ENCODE peak calls at places on chromosome 17, in five cellular contexts. O, C, V, P and J are unnamed samples.

GRCh38 chr17:78179372-78179771 is 7.5 kb downstream of the TK1 start:
- DNase-seq in O (peak), P (no peak), V (no peak), C (no peak), J (peak)

GRCh38 chr17:68204736-68205135 is 43.1 kb upstream of the AMZ2 start:
- DNase-seq in P (no peak), V (no peak), C (no peak), O (no peak), J (no peak)

GRCh38 chr17:38628441-38628840 is 22.7 kb upstream of the SRCIN1 start:
- DNase-seq in P (no peak), O (peak), C (no peak), V (peak), J (peak)

GRCh38 chr17:31571124-31571892 is 179.8 kb downstream of the RAB11FIP4 start:
- DNase-seq in V (no peak), O (peak), P (no peak), C (no peak), J (peak)

GRCh38 chr17:22515599-22515998 is 823.3 kb downstream of the KCNJ18 start:
- DNase-seq in C (no peak), V (no peak), O (no peak), P (no peak), J (no peak)

GRCh38 chr17:64662774-64663367 is 764 bp upstream of the SMURF2 start:
- DNase-seq in V (no peak), C (no peak), P (peak), O (no peak), J (no peak)

GRCh38 chr17:45776896-45777295 is 7.2 kb upstream of the CRHR1 start:
- DNase-seq in C (no peak), O (no peak), V (no peak), P (no peak), J (no peak)

GRCh38 chr17:10421946-10422542 is at the start of gene MYH8:
- DNase-seq in V (no peak), O (no peak), C (no peak), P (no peak), J (no peak)

GRCh38 chr17:57931488-57932137 is 23.6 kb downstream of the CUEDC1 start:
- DNase-seq in P (no peak), O (no peak), V (no peak), C (no peak), J (no peak)

GRCh38 chr17:37607637-37608368 is 1.4 kb downstream of the SYNRG start:
- DNase-seq in V (no peak), O (no peak), C (no peak), P (no peak), J (no peak)

GRCh38 chr17:65824901-65825300 is 263.5 kb upstream of the AXIN2 start:
- DNase-seq in P (no peak), C (no peak), O (no peak), V (no peak), J (no peak)

GRCh38 chr17:2436516-2436915 is 35.7 kb upstream of the MNT start:
- DNase-seq in C (no peak), V (no peak), O (no peak), P (no peak), J (no peak)

GRCh38 chr17:70110443-70110880 is 35.4 kb downstream of the KCNJ16 start:
- DNase-seq in O (peak), P (no peak), C (no peak), V (no peak), J (no peak)

GRCh38 chr17:35243459-35244204 is 760 bp downstream of the SLFN5 start:
- DNase-seq in P (no peak), V (peak), C (peak), O (peak), J (peak)

GRCh38 chr17:49407981-49408501 is 6.6 kb downstream of the PHB1 start:
- DNase-seq in V (peak), P (peak), O (peak), C (peak), J (peak)

GRCh38 chr17:55720917-55721836 is 1.5 kb downstream of the TMEM100 start:
- DNase-seq in O (no peak), V (no peak), C (no peak), P (no peak), J (no peak)

GRCh38 chr17:63433746-63434591 is 12.1 kb downstream of the CYB561 start:
- DNase-seq in V (no peak), P (no peak), C (no peak), O (peak), J (peak)

GRCh38 chr17:8223356-8224063 is 13.1 kb upstream of the AURKB start:
- DNase-seq in C (peak), V (peak), P (no peak), O (peak), J (peak)

GRCh38 chr17:76139801-76140660 is 1.0 kb downstream of the FOXJ1 start:
- DNase-seq in P (no peak), O (no peak), V (peak), C (no peak), J (no peak)

GRCh38 chr17:8125196-8125946 is 1.5 kb upstream of the HES7 start:
- DNase-seq in V (peak), C (peak), O (peak), P (no peak), J (peak)

GRCh38 chr17:57313276-57313835 is 57.0 kb downstream of the MSI2 start:
- DNase-seq in P (no peak), V (no peak), O (no peak), C (no peak), J (no peak)

GRCh38 chr17:32783602-32784001 is 93.3 kb downstream of the MYO1D start:
- DNase-seq in P (no peak), C (peak), V (peak), O (peak), J (peak)

GRCh38 chr17:68763551-68763950 is 162.4 kb upstream of the FAM20A start:
- DNase-seq in O (peak), P (no peak), C (no peak), V (no peak), J (peak)

GRCh38 chr17:51805765-51806164 is 352.7 kb downstream of the CA10 start:
- DNase-seq in P (no peak), V (no peak), C (no peak), O (no peak), J (no peak)

GRCh38 chr17:49739662-49740271 is 24.2 kb downstream of the FAM117A start:
- DNase-seq in P (no peak), V (peak), O (peak), C (no peak), J (peak)

GRCh38 chr17:32903774-32904673 is 23.9 kb upstream of the TMEM98 start:
- DNase-seq in V (no peak), O (no peak), P (no peak), C (no peak), J (no peak)

GRCh38 chr17:82802141-82802540 is 37.7 kb downstream of the ZNF750 start:
- DNase-seq in O (peak), C (no peak), V (no peak), P (no peak), J (peak)

GRCh38 chr17:31488264-31488981 is 96.9 kb downstream of the RAB11FIP4 start:
- DNase-seq in O (no peak), V (peak), P (no peak), C (no peak), J (no peak)

GRCh38 chr17:66549731-66550207 is 247.4 kb downstream of the PRKCA start:
- DNase-seq in V (peak), C (no peak), O (peak), P (no peak), J (peak)

GRCh38 chr17:71779482-71779881 is 341.3 kb upstream of the SOX9 start:
- DNase-seq in O (no peak), P (no peak), V (no peak), C (no peak), J (no peak)

GRCh38 chr17:40224707-40225092 is 5.6 kb downstream of the WIPF2 start:
- DNase-seq in O (peak), P (no peak), V (no peak), C (no peak), J (no peak)

GRCh38 chr17:50218071-50218759 is 16.8 kb upstream of the COL1A1 start:
- DNase-seq in P (no peak), O (peak), V (no peak), C (no peak), J (peak)

GRCh38 chr17:57918017-57918895 is 37.0 kb downstream of the CUEDC1 start:
- DNase-seq in C (no peak), V (peak), O (peak), P (no peak), J (peak)

GRCh38 chr17:31489295-31490018 is 98.0 kb downstream of the RAB11FIP4 start:
- DNase-seq in C (no peak), O (no peak), V (peak), P (no peak), J (no peak)

GRCh38 chr17:50829336-50829735 is 6.0 kb upstream of the WFIKKN2 start:
- DNase-seq in P (no peak), O (no peak), V (no peak), C (no peak), J (no peak)

GRCh38 chr17:34503804-34504203 is 75.6 kb upstream of the TMEM132E start:
- DNase-seq in P (no peak), O (no peak), C (no peak), V (no peak), J (no peak)

GRCh38 chr17:76367647-76368046 is 13.9 kb upstream of the PRPSAP1 start:
- DNase-seq in P (no peak), C (no peak), O (no peak), V (no peak), J (no peak)

GRCh38 chr17:81427446-81428120 is 32.3 kb downstream of the BAHCC1 start:
- DNase-seq in V (no peak), P (no peak), O (no peak), C (no peak), J (no peak)

GRCh38 chr17:8518346-8518745 is 82.7 kb downstream of the NDEL1 start:
- DNase-seq in O (no peak), V (no peak), P (no peak), C (no peak), J (no peak)

GRCh38 chr17:3846739-3847670 is 959 bp upstream of the NCBP3 start:
- DNase-seq in O (no peak), C (no peak), P (no peak), V (no peak), J (no peak)

GRCh38 chr17:3848229-3848628 is 2.2 kb upstream of the NCBP3 start:
- DNase-seq in P (no peak), C (no peak), V (no peak), O (no peak), J (no peak)

GRCh38 chr17:3845754-3846738 is at the start of gene NCBP3:
- DNase-seq in P (peak), O (peak), C (peak), V (peak), J (peak)

GRCh38 chr17:3843935-3844516 is 2.0 kb downstream of the NCBP3 start:
- DNase-seq in P (no peak), O (no peak), C (no peak), V (peak), J (peak)

GRCh38 chr17:3845361-3845753 is 689 bp downstream of the NCBP3 start:
- DNase-seq in P (no peak), O (no peak), V (peak), C (no peak), J (peak)
- H2BK5ac ChIP-seq in P (no peak), O (peak), V (no peak), C (peak), J (no peak)

DNA sequence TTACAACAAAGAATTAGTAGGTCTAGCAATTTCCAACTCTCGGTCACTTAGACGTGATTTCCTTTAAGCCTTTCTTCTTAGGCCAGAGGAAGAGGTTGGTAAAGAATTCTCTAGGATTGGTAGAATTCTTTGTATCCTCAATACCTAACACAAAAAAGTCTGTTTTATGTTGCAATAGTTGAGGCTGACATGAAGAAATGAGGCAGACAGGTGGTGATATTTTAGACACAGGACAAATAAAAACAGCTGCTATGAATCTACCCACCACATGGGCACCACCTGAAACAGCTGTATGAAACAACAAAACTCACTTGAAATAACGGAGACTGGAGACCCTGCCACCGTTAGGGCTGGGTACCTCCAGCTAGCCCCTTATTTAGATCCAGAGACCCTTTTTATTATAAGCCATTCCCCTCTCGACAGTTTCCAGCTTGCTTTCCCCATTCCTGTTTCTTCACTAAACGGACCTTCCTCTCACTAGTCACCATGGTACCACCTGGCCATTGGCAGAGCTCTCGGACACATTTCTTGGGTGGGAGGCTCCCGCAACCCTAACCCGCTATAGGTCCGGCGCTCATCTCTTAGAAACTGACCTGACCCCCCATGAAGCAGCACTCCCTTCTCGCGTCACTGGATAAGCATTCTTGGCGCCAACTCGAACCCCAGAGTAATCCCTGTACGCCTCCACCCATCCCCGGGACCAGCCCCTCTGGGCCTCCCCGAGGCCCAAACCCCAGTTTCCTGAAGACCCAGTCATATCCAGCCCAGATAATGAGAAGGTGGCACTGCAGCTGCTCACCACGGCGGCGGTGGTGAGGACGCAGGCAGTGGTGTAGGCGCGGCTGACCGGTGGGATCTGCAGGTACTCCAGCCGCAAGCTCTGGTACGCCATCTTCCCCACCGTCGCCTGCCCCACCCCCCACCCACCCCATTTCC is at the start of gene DERL2:
- DNase-seq in C (peak), P (no peak), O (peak), V (peak), J (no peak)
- H2BK15ac ChIP-seq in C (peak), P (peak), O (peak), V (no peak), J (no peak)

GRCh38 chr17:17463821-17464220 is 13.0 kb upstream of the MED9 start:
- DNase-seq in V (no peak), C (no peak), P (no peak), O (no peak), J (no peak)

GRCh38 chr17:17467720-17468119 is 9.1 kb upstream of the MED9 start:
- DNase-seq in P (no peak), C (no peak), V (no peak), O (peak), J (no peak)

GRCh38 chr17:17468217-17469010 is 8.4 kb upstream of the MED9 start:
- DNase-seq in C (no peak), V (no peak), O (no peak), P (no peak), J (no peak)

GRCh38 chr17:17467021-17467420 is 9.8 kb upstream of the MED9 start:
- DNase-seq in P (no peak), O (no peak), C (no peak), V (no peak), J (no peak)

DNA sequence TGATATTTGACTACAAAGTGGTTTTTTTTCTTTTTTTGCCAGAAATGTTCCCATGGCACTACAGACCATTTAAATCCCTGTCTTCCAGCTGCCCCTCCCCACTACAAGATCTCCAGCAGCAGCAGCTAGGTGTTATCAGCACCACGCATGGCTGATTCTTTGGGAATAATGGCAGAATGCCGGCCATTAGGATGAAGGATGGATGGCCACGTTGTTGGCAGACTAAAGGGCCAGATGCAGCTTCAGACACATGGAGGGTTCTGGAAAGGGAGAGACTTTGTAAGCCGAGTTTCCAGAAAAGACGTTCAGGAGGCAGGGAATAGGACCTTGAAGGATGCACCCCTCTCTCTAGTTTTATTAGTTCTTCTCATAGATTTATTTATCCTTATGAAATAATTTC is 10.3 kb upstream of the MED9 start:
- DNase-seq in P (no peak), V (no peak), O (no peak), C (no peak), J (no peak)
- H3K4me3 ChIP-seq in P (no peak), V (no peak), O (no peak), C (no peak), J (no peak)

DNA sequence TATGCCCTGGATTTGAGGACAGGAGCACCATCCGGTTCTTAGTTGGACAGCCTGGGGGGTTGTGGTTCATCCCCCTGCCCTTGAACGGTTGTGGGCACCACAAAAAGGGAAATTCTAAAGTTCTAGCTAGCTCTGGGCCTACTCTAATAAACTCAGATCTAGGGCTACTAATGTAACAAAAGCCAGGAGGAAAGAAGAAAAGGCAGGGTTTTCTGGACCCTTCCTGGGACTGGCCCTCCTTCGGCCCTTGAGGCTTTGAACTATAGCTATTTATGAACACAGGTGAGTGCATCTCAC is 15.1 kb downstream of the ETV4 start:
- DNase-seq in C (no peak), P (no peak), O (no peak), V (no peak), J (no peak)
- H2BK5ac ChIP-seq in C (no peak), P (peak), O (peak), V (peak), J (no peak)